ENCODE peak calls at places on chromosome 17, in seven cellular contexts. C is AG04449, M is right lobe of liver, K is endothelial cell, R is MCF 10A, V is HL-60, Q is lower leg skin. S is an unnamed sample.

GRCh38 chr17:13114601-13115024 is 96.8 kb upstream of the ELAC2 start:
- DNase-seq in M (no peak), V (no peak), Q (no peak), C (peak; percentile 77), K (peak; percentile 57), R (peak; percentile 55), S (peak; percentile 29)

GRCh38 chr17:58252141-58252540 is 13.8 kb downstream of the LPO start:
- DNase-seq in M (no peak), V (no peak), K (no peak), Q (peak; percentile 69), C (no peak), R (no peak), S (no peak)

GRCh38 chr17:10305336-10306096 is 67.3 kb downstream of the MYH13 start:
- DNase-seq in V (no peak), R (no peak), K (no peak), C (no peak), M (no peak), Q (no peak), S (no peak)

GRCh38 chr17:47945080-47945479 is 3.7 kb downstream of the PNPO start:
- DNase-seq in C (no peak), M (no peak), Q (no peak), V (no peak), R (no peak), K (no peak), S (no peak)

GRCh38 chr17:17606416-17607000 is 15.0 kb upstream of the PEMT start:
- DNase-seq in C (no peak), K (no peak), R (no peak), M (no peak), V (no peak), Q (no peak), S (no peak)

GRCh38 chr17:74761931-74762330 is 13.5 kb downstream of the NHERF1 start:
- DNase-seq in V (no peak), K (no peak), Q (no peak), R (no peak), M (no peak), C (no peak), S (no peak)

GRCh38 chr17:47896672-47897490 is 845 bp downstream of the SP2 start:
- DNase-seq in V (no peak), K (no peak), Q (no peak), C (no peak), M (no peak), R (peak; percentile 9), S (no peak)

GRCh38 chr17:66975614-66976378 is 11.3 kb downstream of the CACNG4 start:
- DNase-seq in K (peak; percentile 34), V (no peak), Q (no peak), R (peak; percentile 60), C (no peak), M (no peak), S (no peak)

GRCh38 chr17:33389506-33390141 is 96.5 kb upstream of the ASIC2 start:
- DNase-seq in C (no peak), K (no peak), M (no peak), Q (no peak), V (no peak), R (no peak), S (no peak)

GRCh38 chr17:33023790-33024189 is 32.1 kb downstream of the SPACA3 start:
- DNase-seq in M (no peak), K (no peak), Q (no peak), V (no peak), R (no peak), C (no peak), S (no peak)

GRCh38 chr17:49120166-49120565 is 12.4 kb upstream of the B4GALNT2 start:
- DNase-seq in K (no peak), Q (no peak), V (no peak), C (no peak), R (no peak), M (no peak), S (no peak)

GRCh38 chr17:9115446-9116265 is 94.3 kb downstream of the NTN1 start:
- DNase-seq in V (no peak), M (peak; percentile 76), K (peak; percentile 18), C (no peak), R (no peak), Q (peak; percentile 92), S (no peak)

GRCh38 chr17:57145347-57145746 is 60.3 kb downstream of the AKAP1 start:
- DNase-seq in K (no peak), C (no peak), M (no peak), R (no peak), Q (no peak), V (no peak), S (no peak)

GRCh38 chr17:74812109-74812864 is 36.1 kb upstream of the NAT9 start:
- DNase-seq in K (no peak), Q (no peak), M (no peak), C (no peak), V (no peak), R (no peak), S (no peak)

GRCh38 chr17:65656390-65657250 is 95.2 kb upstream of the AXIN2 start:
- DNase-seq in Q (no peak), R (no peak), K (no peak), V (no peak), M (no peak), C (no peak), S (no peak)

GRCh38 chr17:48909796-48910195 is 1.6 kb downstream of the UBE2Z start:
- DNase-seq in M (no peak), K (no peak), R (peak; percentile 15), C (no peak), Q (no peak), V (no peak), S (no peak)

GRCh38 chr17:11928436-11928835 is 68.8 kb downstream of the ZNF18 start:
- DNase-seq in K (no peak), Q (no peak), C (no peak), V (no peak), M (no peak), R (no peak), S (no peak)

GRCh38 chr17:57099165-57099564 is 14.1 kb downstream of the AKAP1 start:
- DNase-seq in R (no peak), Q (no peak), K (no peak), C (no peak), V (no peak), M (no peak), S (no peak)

GRCh38 chr17:35766903-35767510 is 6.3 kb downstream of the C17orf50 start:
- DNase-seq in M (no peak), C (no peak), V (no peak), R (peak; percentile 69), K (peak; percentile 54), Q (no peak), S (no peak)

GRCh38 chr17:519450-520212 is 167.0 kb upstream of the RPH3AL start:
- DNase-seq in K (no peak), V (no peak), M (no peak), R (no peak), Q (no peak), C (no peak), S (no peak)

GRCh38 chr17:79046501-79047280 is 22.7 kb downstream of the C1QTNF1 start:
- DNase-seq in V (no peak), K (no peak), R (no peak), C (no peak), M (no peak), Q (no peak), S (no peak)

GRCh38 chr17:41728056-41728455 is 6.4 kb downstream of the HAP1 start:
- DNase-seq in K (no peak), C (no peak), V (no peak), Q (no peak), R (no peak), M (no peak), S (no peak)

GRCh38 chr17:79647456-79647915 is 36.6 kb upstream of the RBFOX3 start:
- DNase-seq in R (no peak), C (no peak), Q (peak; percentile 57), V (no peak), K (no peak), M (no peak), S (no peak)

GRCh38 chr17:74177018-74177450 is 26.4 kb upstream of the RPL38 start:
- DNase-seq in Q (no peak), R (peak; percentile 6), C (no peak), V (no peak), M (no peak), K (no peak), S (no peak)

GRCh38 chr17:36534117-36534880 is at the start of gene MYO19:
- DNase-seq in R (peak; percentile 83), C (no peak), Q (peak; percentile 95), M (peak; percentile 76), V (peak; percentile 68), K (peak; percentile 62), S (peak; percentile 60)

GRCh38 chr17:28584434-28584833 is 7.7 kb upstream of the ALDOC start:
- DNase-seq in K (no peak), R (no peak), M (no peak), C (no peak), Q (no peak), V (no peak), S (no peak)

GRCh38 chr17:69075823-69076222 is 15.1 kb upstream of the ABCA9 start:
- DNase-seq in C (no peak), V (no peak), K (no peak), M (no peak), Q (no peak), R (no peak), S (no peak)

GRCh38 chr17:43834106-43834505 is 1.2 kb upstream of the MPP3 start:
- DNase-seq in Q (no peak), V (peak; percentile 37), K (no peak), M (no peak), C (peak; percentile 14), R (peak; percentile 80), S (no peak)

GRCh38 chr17:80660527-80661198 is 116.0 kb downstream of the RPTOR start:
- DNase-seq in R (no peak), V (no peak), M (no peak), K (no peak), Q (no peak), C (no peak), S (no peak)
- TF ChIP-seq CTCF in R (no peak), V (no peak), M (no peak), K (no peak), Q (no peak), C (no peak), S (no peak)

GRCh38 chr17:81258292-81258691 is 19.2 kb downstream of the NDUFAF8 start:
- DNase-seq in K (no peak), C (no peak), V (no peak), Q (no peak), M (no peak), R (no peak), S (no peak)
- TF ChIP-seq CTCF in K (no peak), C (peak; percentile 8), V (no peak), Q (no peak), M (no peak), R (no peak), S (peak; percentile 28)

DNA sequence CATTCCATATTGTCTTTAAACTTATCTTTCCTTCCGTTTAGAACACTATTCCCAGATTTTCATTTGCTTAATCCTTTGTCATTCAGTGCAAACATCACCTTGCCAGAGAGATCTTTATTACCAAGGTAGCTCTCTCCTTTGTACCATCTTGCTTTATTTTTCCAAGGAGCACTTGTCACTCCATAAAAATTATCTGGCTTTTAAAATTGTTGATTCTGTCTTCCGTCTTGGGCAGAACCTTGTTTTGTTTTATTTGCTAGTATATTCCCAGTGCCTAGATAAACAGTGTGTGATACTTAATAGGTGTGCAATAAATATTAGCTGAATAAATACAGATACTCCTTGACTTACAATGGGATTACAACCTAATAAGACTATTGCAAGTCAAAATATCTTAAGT is 327.7 kb downstream of the UTP18 start:
- DNase-seq in C (no peak), K (no peak), Q (no peak), V (no peak), R (no peak), M (no peak), S (no peak)
- TF ChIP-seq CTCF in C (no peak), K (no peak), Q (no peak), V (no peak), R (no peak), M (no peak), S (no peak)

GRCh38 chr17:6893382-6894205 is 62.1 kb upstream of the TEKT1 start:
- DNase-seq in Q (no peak), R (no peak), C (no peak), M (no peak), K (no peak), V (no peak), S (no peak)

GRCh38 chr17:6894206-6894528 is 62.6 kb upstream of the TEKT1 start:
- DNase-seq in Q (no peak), M (no peak), K (peak; percentile 69), R (no peak), V (no peak), C (no peak), S (no peak)
- TF ChIP-seq CTCF in Q (no peak), M (peak; percentile 35), K (peak; percentile 60), R (peak; percentile 24), V (no peak), C (peak; percentile 42), S (peak; percentile 58)